ENCODE peak calls at places on chromosomes 11 and 22, in four cellular contexts. T, I, V and Z are unnamed samples.

GRCh38 chr11:8785457-8785856 is 102.9 kb downstream of the RPL27A start:
- DNase-seq in T (no peak), I (no peak), V (no peak), Z (no peak)

GRCh38 chr11:47631473-47631872 is 10.9 kb downstream of the MTCH2 start:
- DNase-seq in T (no peak), I (no peak), V (peak), Z (peak)

GRCh38 chr22:22364207-22364606 is 119.6 kb downstream of the VPREB1 start:
- DNase-seq in T (no peak), I (no peak), V (no peak), Z (no peak)

GRCh38 chr11:1194977-1195689 is 27.7 kb upstream of the MUC5B start:
- DNase-seq in T (no peak), I (no peak), V (no peak), Z (no peak)

GRCh38 chr22:48644997-48645396 is 1182.7 kb downstream of the BRD1 start:
- DNase-seq in T (no peak), I (no peak), V (no peak), Z (no peak)

GRCh38 chr11:31870609-31871309 is 59.6 kb upstream of the PAX6 start:
- DNase-seq in T (peak), I (peak), V (peak), Z (peak)

GRCh38 chr11:75212463-75212862 is 28.1 kb upstream of the TPBGL start:
- DNase-seq in T (no peak), I (no peak), V (no peak), Z (no peak)

GRCh38 chr11:21505070-21505469 is 687.8 kb upstream of the ANO5 start:
- DNase-seq in T (no peak), I (no peak), V (no peak), Z (no peak)

GRCh38 chr22:46149998-46150549 is at the start of gene PPARA:
- DNase-seq in T (peak), I (peak), V (peak), Z (peak)

GRCh38 chr11:117220999-117221774 is 10.7 kb downstream of the PCSK7 start:
- DNase-seq in T (no peak), I (no peak), V (no peak), Z (no peak)

GRCh38 chr11:107691003-107691402 is 20.9 kb downstream of the SLN start:
- DNase-seq in T (no peak), I (no peak), V (no peak), Z (no peak)
- H2AFZ ChIP-seq in T (no peak), I (peak), V (no peak), Z (no peak)

GRCh38 chr11:44466531-44467179 is 98.8 kb upstream of the CD82 start:
- DNase-seq in T (no peak), I (no peak), V (no peak), Z (no peak)
- H2BK12ac ChIP-seq in T (no peak), I (no peak), V (no peak), Z (no peak)

GRCh38 chr11:118610773-118611432 is 3.5 kb downstream of the PHLDB1 start:
- DNase-seq in T (peak), I (no peak), V (peak), Z (peak)

GRCh38 chr11:118607401-118608267 is at the start of gene PHLDB1:
- DNase-seq in T (peak), I (no peak), V (peak), Z (peak)

GRCh38 chr11:118610220-118610772 is 2.9 kb downstream of the PHLDB1 start:
- DNase-seq in T (no peak), I (no peak), V (no peak), Z (peak)

GRCh38 chr11:118608268-118609214 is 1.1 kb downstream of the PHLDB1 start:
- DNase-seq in T (no peak), I (no peak), V (peak), Z (peak)

DNA sequence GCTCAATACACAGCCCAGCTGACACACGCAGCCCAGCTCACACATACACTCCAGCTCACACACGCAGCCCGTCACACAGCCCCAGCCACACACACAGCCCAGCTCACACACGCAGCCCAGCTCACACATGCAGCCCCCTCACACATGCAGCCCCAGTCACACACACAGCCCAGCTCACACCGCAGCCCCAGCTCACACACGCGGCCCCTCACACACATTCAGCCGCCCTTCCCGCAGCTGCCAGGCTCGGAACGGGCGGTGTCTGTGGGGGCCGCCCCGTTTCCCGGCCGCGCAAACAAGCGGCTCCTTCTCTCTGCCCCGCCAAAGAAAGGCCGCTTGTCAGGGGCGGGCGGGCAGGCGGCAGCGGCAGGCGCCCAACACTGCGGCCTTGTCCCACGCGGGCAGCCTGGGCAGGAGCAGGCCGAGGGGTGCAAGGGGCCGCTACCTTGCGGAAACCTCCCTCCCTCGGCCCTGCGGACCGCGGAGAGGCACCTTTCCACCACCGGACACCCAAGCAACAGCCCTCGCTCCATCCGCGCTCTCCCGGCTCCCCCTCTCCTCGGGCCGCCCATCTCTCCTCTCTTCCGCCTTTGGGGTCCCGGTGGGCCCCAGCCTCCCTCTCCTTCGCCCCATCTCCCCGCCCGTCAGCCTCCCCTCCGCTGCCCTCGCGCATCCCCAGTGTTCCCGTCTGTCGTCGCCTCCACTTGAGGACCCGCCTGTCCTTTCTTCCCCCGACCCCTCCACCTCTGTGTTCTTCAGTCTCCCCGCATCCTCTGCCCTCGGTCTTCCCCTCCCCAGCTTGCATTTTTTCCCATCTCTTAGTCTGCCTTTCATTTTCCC is 2.2 kb downstream of the PHLDB1 start:
- DNase-seq in T (no peak), I (no peak), V (no peak), Z (peak)
- H3K4ac ChIP-seq in T (no peak), I (peak), V (no peak), Z (peak)

GRCh38 chr11:114368918-114369680 is 31.2 kb downstream of the C11orf71 start:
- DNase-seq in T (no peak), I (no peak), V (peak), Z (no peak)

GRCh38 chr11:114362958-114363357 is 37.4 kb downstream of the C11orf71 start:
- DNase-seq in T (no peak), I (no peak), V (no peak), Z (no peak)

GRCh38 chr11:114366331-114367243 is 33.7 kb downstream of the C11orf71 start:
- DNase-seq in T (no peak), I (no peak), V (peak), Z (peak)

GRCh38 chr11:114367244-114367957 is 32.9 kb downstream of the C11orf71 start:
- DNase-seq in T (no peak), I (no peak), V (peak), Z (no peak)
- H2AFZ ChIP-seq in T (no peak), I (no peak), V (no peak), Z (peak)

GRCh38 chr11:76443254-76443935 is 1.4 kb upstream of the EMSY start:
- DNase-seq in T (no peak), I (no peak), V (no peak), Z (peak)

GRCh38 chr11:76448506-76448905 is 3.7 kb downstream of the EMSY start:
- DNase-seq in T (no peak), I (no peak), V (no peak), Z (no peak)

GRCh38 chr11:76444065-76444383 is 794 bp upstream of the EMSY start:
- DNase-seq in T (no peak), I (no peak), V (no peak), Z (no peak)

GRCh38 chr11:76444384-76445121 is at the start of gene EMSY:
- DNase-seq in T (peak), I (peak), V (peak), Z (peak)

DNA sequence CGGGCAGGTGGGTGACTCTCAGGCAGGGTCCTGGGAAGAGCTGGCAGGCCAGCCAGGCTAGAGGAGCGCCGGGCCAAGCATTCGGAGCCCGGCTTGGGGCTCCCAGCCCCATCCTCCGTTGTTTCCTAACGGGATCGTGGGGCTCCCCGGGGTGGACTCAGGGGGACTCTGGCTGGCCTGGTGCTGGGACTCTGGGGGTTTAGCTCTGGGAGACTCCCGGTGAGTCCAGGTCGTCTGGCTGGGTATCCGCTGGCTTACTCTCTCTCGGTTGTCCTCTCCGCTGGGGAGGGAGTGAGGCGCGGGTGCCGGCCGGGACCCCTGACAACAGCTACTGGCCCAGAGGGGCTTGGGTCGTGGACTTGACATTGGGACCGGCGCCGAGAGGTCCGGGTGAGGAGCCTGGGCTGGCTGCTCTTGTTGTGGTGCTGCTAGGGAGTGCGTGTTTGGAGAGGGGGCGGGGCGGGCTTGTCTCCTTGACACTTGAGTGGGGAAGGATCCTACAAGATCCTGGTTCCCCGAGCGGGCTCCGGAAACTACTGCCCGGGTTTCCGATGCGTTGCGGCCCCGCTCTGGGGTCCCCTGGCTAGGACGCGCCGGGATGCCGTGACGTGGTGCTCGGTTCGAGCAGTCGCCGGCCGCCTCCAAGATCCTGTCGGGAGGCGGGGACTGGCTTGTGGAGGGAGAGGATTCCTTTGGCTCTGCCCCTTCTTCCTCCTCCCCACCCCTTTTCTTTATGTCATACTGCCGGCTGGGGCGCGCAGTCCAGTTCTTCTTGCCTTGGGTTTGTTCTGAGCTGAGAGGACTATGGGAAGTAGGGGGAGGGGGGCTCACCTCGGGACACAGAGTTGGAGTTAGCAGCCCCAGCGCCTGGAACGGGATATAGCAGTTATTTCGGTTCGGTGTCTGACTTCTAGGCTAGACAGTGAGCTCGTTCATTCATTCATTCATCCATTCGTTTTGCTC is 585 bp downstream of the EMSY start:
- DNase-seq in T (peak), I (peak), V (peak), Z (peak)
- H2BK12ac ChIP-seq in T (no peak), I (peak), V (no peak), Z (peak)

GRCh38 chr11:64297722-64298358 is 2.3 kb upstream of the CATSPERZ start:
- DNase-seq in T (no peak), I (no peak), V (no peak), Z (no peak)
- H3K4ac ChIP-seq in T (no peak), I (no peak), V (no peak), Z (no peak)